ENCODE peak calls at places on chromosomes 4 and X, in four cellular contexts. L is fibroblast of the aortic adventitia, Z is glutamatergic neuron, D is anterior cingulate cortex. K is an unnamed sample.

GRCh38 chr4:77510367-77510766 is 95.3 kb upstream of the CXCL13 start:
- DNase-seq in L (no peak), D (no peak), Z (no peak), K (no peak)

GRCh38 chr4:96315815-96316214 is 475.9 kb downstream of the PDHA2 start:
- DNase-seq in Z (peak; percentile 61), D (no peak), L (no peak), K (peak; percentile 23)

GRCh38 chr4:96833831-96834230 is 993.9 kb downstream of the PDHA2 start:
- DNase-seq in D (no peak), L (no peak), Z (no peak), K (no peak)

GRCh38 chr4:138204507-138204906 is 37.6 kb downstream of the SLC7A11 start:
- DNase-seq in L (no peak), D (no peak), Z (no peak), K (no peak)

GRCh38 chr4:89173336-89174090 is 62.2 kb downstream of the TIGD2 start:
- DNase-seq in D (no peak), L (no peak), Z (no peak), K (no peak)

GRCh38 chrX:154370300-154370881 is 4.0 kb downstream of the FLNA start:
- DNase-seq in D (no peak), Z (peak; percentile 30), L (peak; percentile 41), K (peak; percentile 55)

GRCh38 chr4:141329174-141329569 is 108.5 kb downstream of the ZNF330 start:
- DNase-seq in Z (no peak), L (peak; percentile 68), D (no peak), K (no peak)

GRCh38 chr4:39319678-39320077 is 46.5 kb downstream of the RFC1 start:
- DNase-seq in L (peak; percentile 91), Z (no peak), D (no peak), K (no peak)

GRCh38 chr4:55636622-55636999 is 513 bp upstream of the NMU start:
- DNase-seq in L (no peak), D (no peak), Z (no peak), K (peak; percentile 64)

GRCh38 chr4:181569553-181569952 is 673.6 kb upstream of the TENM3 start:
- DNase-seq in L (peak; percentile 66), D (no peak), Z (no peak), K (peak; percentile 36)

GRCh38 chr4:177214935-177215334 is 94.7 kb upstream of the NEIL3 start:
- DNase-seq in D (no peak), Z (no peak), L (no peak), K (no peak)

GRCh38 chr4:41602113-41602512 is 64.2 kb downstream of the LIMCH1 start:
- DNase-seq in Z (no peak), L (no peak), D (no peak), K (no peak)

GRCh38 chr4:167052631-167053085 is 181.6 kb downstream of the SPOCK3 start:
- DNase-seq in L (no peak), Z (no peak), D (no peak), K (no peak)

GRCh38 chr4:57410331-57411052 is 300.3 kb upstream of the IGFBP7 start:
- DNase-seq in Z (no peak), D (peak; percentile 14), L (peak; percentile 39), K (no peak)

GRCh38 chr4:34733185-34733916 is 1511.0 kb downstream of the ARAP2 start:
- DNase-seq in L (no peak), Z (no peak), D (no peak), K (no peak)

GRCh38 chrX:107288676-107289075 is 82.3 kb downstream of the DNAAF6 start:
- DNase-seq in Z (no peak), D (no peak), L (no peak), K (no peak)

GRCh38 chr4:52751349-52751911 is at the start of gene ERVMER34-1:
- DNase-seq in L (peak; percentile 7), D (no peak), Z (peak; percentile 57), K (peak; percentile 73)

GRCh38 chr4:8587469-8588195 is 4.9 kb upstream of the CPZ start:
- DNase-seq in Z (peak; percentile 11), L (no peak), D (no peak), K (no peak)

GRCh38 chrX:98931194-98931593 is 1478.9 kb downstream of the PCDH19 start:
- DNase-seq in D (no peak), L (no peak), Z (no peak), K (no peak)

GRCh38 chr4:150818661-150819060 is 196.4 kb downstream of the LRBA start:
- DNase-seq in L (peak; percentile 41), D (no peak), Z (no peak), K (no peak)

GRCh38 chrX:22134681-22135080 is 102.6 kb downstream of the PHEX start:
- DNase-seq in Z (no peak), L (peak; percentile 74), D (no peak), K (no peak)

GRCh38 chrX:70139736-70140135 is 6.5 kb downstream of the IGBP1 start:
- DNase-seq in D (no peak), L (no peak), Z (no peak), K (no peak)

GRCh38 chr4:112189754-112190153 is 41.8 kb upstream of the AP1AR start:
- DNase-seq in L (peak; percentile 54), Z (no peak), D (no peak), K (no peak)

GRCh38 chr4:5760936-5761480 is 50.0 kb downstream of the EVC start:
- DNase-seq in L (no peak), D (no peak), Z (no peak), K (no peak)

K was measured in retina.